ENCODE peak calls at places on chromosomes 3 and 15, in four cellular contexts. One of them, this sample, is unnamed.

GRCh38 chr15:67420137-67420536 is 100.8 kb upstream of the C15orf61 start:
- DNase-seq in caudate nucleus: no peak
- DNase-seq in CD4-positive, alpha-beta memory T cell: no peak
- DNase-seq in HTR-8/SVneo: no peak
- DNase-seq in this sample: no peak

GRCh38 chr15:67832031-67832551 is 6.8 kb downstream of the SKOR1 start:
- DNase-seq in HTR-8/SVneo: no peak
- DNase-seq in CD4-positive, alpha-beta memory T cell: no peak
- DNase-seq in caudate nucleus: no peak
- DNase-seq in this sample: peak

GRCh38 chr3:172581757-172582166 is 58.5 kb upstream of the TNFSF10 start:
- DNase-seq in caudate nucleus: no peak
- DNase-seq in CD4-positive, alpha-beta memory T cell: no peak
- DNase-seq in HTR-8/SVneo: no peak
- DNase-seq in this sample: no peak

GRCh38 chr15:33243393-33243792 is 48.9 kb upstream of the FMN1 start:
- DNase-seq in caudate nucleus: no peak
- DNase-seq in HTR-8/SVneo: no peak
- DNase-seq in CD4-positive, alpha-beta memory T cell: no peak
- DNase-seq in this sample: no peak

GRCh38 chr3:183844606-183845005 is 19.2 kb upstream of the MAP6D1 start:
- DNase-seq in caudate nucleus: no peak
- DNase-seq in CD4-positive, alpha-beta memory T cell: no peak
- DNase-seq in HTR-8/SVneo: peak
- DNase-seq in this sample: no peak

GRCh38 chr3:58383476-58383875 is 50.2 kb downstream of the PDHB start:
- DNase-seq in HTR-8/SVneo: peak
- DNase-seq in CD4-positive, alpha-beta memory T cell: no peak
- DNase-seq in caudate nucleus: no peak
- DNase-seq in this sample: no peak

GRCh38 chr15:70502576-70502975 is 260.8 kb downstream of the UACA start:
- DNase-seq in HTR-8/SVneo: no peak
- DNase-seq in CD4-positive, alpha-beta memory T cell: no peak
- DNase-seq in caudate nucleus: no peak
- DNase-seq in this sample: no peak

GRCh38 chr3:190430906-190431305 is 18.8 kb downstream of the TMEM207 start:
- DNase-seq in CD4-positive, alpha-beta memory T cell: no peak
- DNase-seq in caudate nucleus: no peak
- DNase-seq in HTR-8/SVneo: no peak
- DNase-seq in this sample: no peak

GRCh38 chr3:46398186-46398955 is 8.5 kb downstream of the CCR5AS start:
- DNase-seq in caudate nucleus: no peak
- DNase-seq in CD4-positive, alpha-beta memory T cell: no peak
- DNase-seq in HTR-8/SVneo: no peak
- DNase-seq in this sample: no peak

GRCh38 chr15:52559022-52559421 is 9.8 kb downstream of the ARPP19 start:
- DNase-seq in CD4-positive, alpha-beta memory T cell: no peak
- DNase-seq in caudate nucleus: no peak
- DNase-seq in HTR-8/SVneo: no peak
- DNase-seq in this sample: peak

GRCh38 chr3:130820976-130821375 is 72.9 kb upstream of the ATP2C1 start:
- DNase-seq in caudate nucleus: no peak
- DNase-seq in HTR-8/SVneo: peak
- DNase-seq in CD4-positive, alpha-beta memory T cell: no peak
- DNase-seq in this sample: no peak

GRCh38 chr3:50950591-50950990 is 275.9 kb downstream of the DOCK3 start:
- DNase-seq in HTR-8/SVneo: no peak
- DNase-seq in CD4-positive, alpha-beta memory T cell: no peak
- DNase-seq in caudate nucleus: no peak
- DNase-seq in this sample: no peak

This sample was measured in SK-N-DZ.